ENCODE peak calls at places on chromosomes 12 and 14, in four cellular contexts. P is endothelial cell; L is adrenal gland; G is stimulated activated naive CD4-positive, alpha-beta T cell. I is an unnamed sample.

GRCh38 chr12:121582583-121583333 is 1.9 kb upstream of the KDM2B start:
- DNase-seq in P (no peak), L (no peak), G (no peak), I (no peak)

GRCh38 chr12:79407671-79408622 is 282.8 kb downstream of the PAWR start:
- DNase-seq in P (peak; percentile 58), L (peak; percentile 73), G (no peak), I (peak; percentile 15)

GRCh38 chr12:26271889-26272492 is 76.6 kb downstream of the SSPN start:
- DNase-seq in P (no peak), L (peak; percentile 67), G (no peak), I (peak; percentile 49)

GRCh38 chr12:12749433-12749832 is 32.3 kb downstream of the CDKN1B start:
- DNase-seq in P (no peak), L (no peak), G (no peak), I (no peak)

GRCh38 chr14:68741839-68742470 is 50.9 kb downstream of the ZFP36L1 start:
- DNase-seq in P (no peak), L (no peak), G (no peak), I (no peak)

GRCh38 chr12:126789963-126790362 is 1477.0 kb upstream of the TMEM132C start:
- DNase-seq in P (no peak), L (no peak), G (no peak), I (no peak)

GRCh38 chr14:75484711-75485429 is 37.4 kb upstream of the BATF start:
- DNase-seq in P (no peak), L (peak; percentile 21), G (no peak), I (no peak)

GRCh38 chr12:122350444-122350843 is 72.0 kb downstream of the CLIP1 start:
- DNase-seq in P (no peak), L (peak; percentile 64), G (no peak), I (no peak)

GRCh38 chr14:69763761-69764510 is 3.0 kb upstream of the SRSF5 start:
- DNase-seq in P (no peak), L (no peak), G (no peak), I (peak; percentile 55)

GRCh38 chr12:4899361-4899760 is 10.3 kb upstream of the KCNA1 start:
- DNase-seq in P (no peak), L (no peak), G (no peak), I (no peak)

GRCh38 chr12:5230151-5230550 is 186.5 kb downstream of the KCNA5 start:
- DNase-seq in P (no peak), L (no peak), G (no peak), I (no peak)

GRCh38 chr12:100827901-100828520 is 33.4 kb downstream of the ANO4 start:
- DNase-seq in P (peak; percentile 46), L (no peak), G (no peak), I (no peak)

GRCh38 chr12:84070311-84070710 is 842.3 kb downstream of the SLC6A15 start:
- DNase-seq in P (no peak), L (no peak), G (no peak), I (no peak)

GRCh38 chr12:60394680-60395079 is 798.9 kb downstream of the SLC16A7 start:
- DNase-seq in P (no peak), L (no peak), G (no peak), I (no peak)

GRCh38 chr12:34390846-34391700 is 368.8 kb downstream of the ALG10 start:
- DNase-seq in P (no peak), L (no peak), G (no peak), I (no peak)

GRCh38 chr12:14387472-14387871 is 22.0 kb downstream of the ATF7IP start:
- DNase-seq in P (no peak), L (no peak), G (no peak), I (no peak)

GRCh38 chr12:138898-139534 is 72.4 kb downstream of the IQSEC3 start:
- DNase-seq in P (no peak), L (no peak), G (no peak), I (peak; percentile 48)

GRCh38 chr14:35292770-35293561 is 784 bp downstream of the PSMA6 start:
- DNase-seq in P (no peak), L (no peak), G (no peak), I (no peak)

GRCh38 chr14:74959596-74960180 is 4.3 kb upstream of the PGF start:
- DNase-seq in P (no peak), L (no peak), G (no peak), I (no peak)

GRCh38 chr12:64323476-64324225 is 66.9 kb downstream of the C12orf56 start:
- DNase-seq in P (no peak), L (no peak), G (no peak), I (no peak)

GRCh38 chr12:85784096-85784720 is 52.0 kb downstream of the RASSF9 start:
- DNase-seq in P (no peak), L (no peak), G (no peak), I (no peak)

GRCh38 chr12:127079636-127080035 is 1187.3 kb upstream of the TMEM132C start:
- DNase-seq in P (no peak), L (no peak), G (no peak), I (no peak)

GRCh38 chr12:67649165-67650126 is 901 bp downstream of the DYRK2 start:
- DNase-seq in P (peak; percentile 38), L (peak; percentile 59), G (no peak), I (peak; percentile 53)

GRCh38 chr12:128387811-128388422 is 120.9 kb downstream of the TMEM132C start:
- DNase-seq in P (no peak), L (peak; percentile 69), G (no peak), I (peak; percentile 34)

GRCh38 chr12:75208851-75209781 is 523 bp downstream of the KCNC2 start:
- DNase-seq in P (peak; percentile 67), L (no peak), G (no peak), I (peak; percentile 43)

GRCh38 chr12:3557791-3558190 is 66.8 kb downstream of the PRMT8 start:
- DNase-seq in P (no peak), L (no peak), G (no peak), I (no peak)

GRCh38 chr12:16168078-16168477 is 109.4 kb downstream of the SLC15A5 start:
- DNase-seq in P (no peak), L (no peak), G (no peak), I (no peak)

GRCh38 chr12:57905812-57906475 is 35.4 kb upstream of the ATP23 start:
- DNase-seq in P (no peak), L (no peak), G (no peak), I (no peak)

GRCh38 chr14:46691819-46692218 is 40.2 kb upstream of the RPL10L start:
- DNase-seq in P (no peak), L (no peak), G (no peak), I (no peak)

I was measured in activated CD4-positive, alpha-beta memory T cell treated with anti-CD3 and anti-CD28 coated beads for 36 hours.